ENCODE peak calls at places on chromosome 6, in seven cellular contexts. T, A, K, X, H, W and E are unnamed samples.

GRCh38 chr6:149938571-149939462 is 3.0 kb upstream of the ULBP2 start:
- DNase-seq in T (peak), A (peak), K (no peak), X (no peak), H (no peak), W (no peak), E (no peak)

GRCh38 chr6:150745896-150746295 is 119.6 kb upstream of the MTHFD1L start:
- DNase-seq in T (no peak), A (peak), K (no peak), X (no peak), H (no peak), W (no peak), E (no peak)

GRCh38 chr6:35495258-35496035 is 1.4 kb downstream of the TEAD3 start:
- DNase-seq in T (no peak), A (no peak), K (no peak), X (no peak), H (no peak), W (no peak), E (no peak)

GRCh38 chr6:30685157-30685976 is 1.1 kb downstream of the PPP1R18 start:
- DNase-seq in T (peak), A (peak), K (no peak), X (no peak), H (no peak), W (no peak), E (no peak)

GRCh38 chr6:2203264-2203663 is 42.1 kb downstream of the GMDS start:
- DNase-seq in T (no peak), A (no peak), K (no peak), X (no peak), H (no peak), W (no peak), E (no peak)

GRCh38 chr6:108157234-108157971 is 8.4 kb upstream of the NR2E1 start:
- DNase-seq in T (no peak), A (no peak), K (no peak), X (no peak), H (no peak), W (no peak), E (no peak)

GRCh38 chr6:89412071-89413005 is at the start of gene RRAGD:
- DNase-seq in T (peak), A (peak), K (no peak), X (peak), H (peak), W (peak), E (no peak)

GRCh38 chr6:136201735-136202134 is 48.4 kb downstream of the MTFR2 start:
- DNase-seq in T (no peak), A (no peak), K (no peak), X (no peak), H (no peak), W (no peak), E (no peak)

GRCh38 chr6:144785056-144785455 is 499.9 kb downstream of the UTRN start:
- DNase-seq in T (no peak), A (no peak), K (no peak), X (no peak), H (no peak), W (no peak), E (no peak)